ENCODE peak calls at places on chromosomes 7 and 10, in four cellular contexts. O is GM12878, I is K562, J is HepG2. R is an unnamed sample.

GRCh38 chr10:12531305-12531738 is 182.0 kb downstream of the CAMK1D start:
- DNase-seq in O (no peak), I (no peak), J (no peak), R (no peak)

GRCh38 chr10:119542357-119542989 is at the start of gene RGS10:
- DNase-seq in O (no peak), I (peak), J (no peak), R (peak)

GRCh38 chr10:98172073-98172472 is 37.6 kb downstream of the R3HCC1L start:
- DNase-seq in O (no peak), I (no peak), J (no peak), R (no peak)

GRCh38 chr10:128092454-128092853 is 33.8 kb downstream of the MKI67 start:
- DNase-seq in O (no peak), I (no peak), J (no peak), R (no peak)

GRCh38 chr10:75926763-75927162 is 495.3 kb downstream of the LRMDA start:
- DNase-seq in O (no peak), I (peak), J (no peak), R (no peak)

GRCh38 chr7:28069788-28070187 is 110.8 kb downstream of the JAZF1 start:
- DNase-seq in O (no peak), I (no peak), J (no peak), R (no peak)

GRCh38 chr10:124654686-124655085 is 89.5 kb downstream of the FAM53B start:
- DNase-seq in O (no peak), I (no peak), J (no peak), R (no peak)

GRCh38 chr7:324011-324410 is 34.0 kb downstream of the FOXL3 start:
- DNase-seq in O (no peak), I (no peak), J (no peak), R (no peak)

GRCh38 chr7:55366461-55367138 is 1.5 kb downstream of the LANCL2 start:
- DNase-seq in O (peak), I (no peak), J (peak), R (no peak)

GRCh38 chr7:90244909-90245841 is at the start of gene CFAP69:
- DNase-seq in O (peak), I (peak), J (peak), R (peak)

GRCh38 chr7:1706721-1707613 is 36.9 kb downstream of the ELFN1 start:
- DNase-seq in O (no peak), I (no peak), J (no peak), R (peak)

GRCh38 chr7:28270536-28270935 is 89.9 kb upstream of the JAZF1 start:
- DNase-seq in O (no peak), I (no peak), J (no peak), R (no peak)

GRCh38 chr7:45872116-45873034 is 507 bp downstream of the CCDC201 start:
- DNase-seq in O (no peak), I (peak), J (peak), R (no peak)

GRCh38 chr10:131692176-131692575 is 208.6 kb upstream of the PPP2R2D start:
- DNase-seq in O (no peak), I (no peak), J (no peak), R (no peak)

GRCh38 chr10:24360286-24361127 is 151.6 kb downstream of the KIAA1217 start:
- DNase-seq in O (no peak), I (peak), J (peak), R (peak)

GRCh38 chr10:110865804-110866482 is 5.8 kb upstream of the PDCD4 start:
- DNase-seq in O (no peak), I (no peak), J (no peak), R (no peak)

GRCh38 chr7:234712-235553 is 42.6 kb downstream of the FAM20C start:
- DNase-seq in O (no peak), I (no peak), J (peak), R (no peak)

GRCh38 chr10:126062132-126063032 is 166.0 kb downstream of the FANK1 start:
- DNase-seq in O (no peak), I (no peak), J (no peak), R (no peak)

GRCh38 chr7:7970620-7971307 is 2.2 kb downstream of the GLCCI1 start:
- DNase-seq in O (no peak), I (no peak), J (no peak), R (no peak)

GRCh38 chr10:112261281-112261822 is 21.8 kb upstream of the TECTB start:
- DNase-seq in O (no peak), I (no peak), J (peak), R (no peak)

GRCh38 chr7:144982133-144982532 is 146.3 kb upstream of the TPK1 start:
- DNase-seq in O (no peak), I (no peak), J (no peak), R (no peak)

GRCh38 chr10:103778358-103779139 is 76.8 kb downstream of the SH3PXD2A start:
- DNase-seq in O (no peak), I (no peak), J (no peak), R (no peak)

GRCh38 chr10:122112625-122113160 is 123.7 kb downstream of the TACC2 start:
- DNase-seq in O (no peak), I (peak), J (peak), R (no peak)

GRCh38 chr10:71963351-71963755 is 842 bp upstream of the CHST3 start:
- DNase-seq in O (no peak), I (no peak), J (no peak), R (no peak)

GRCh38 chr10:57262908-57263307 is 901.8 kb upstream of the ZWINT start:
- DNase-seq in O (no peak), I (no peak), J (no peak), R (no peak)

GRCh38 chr10:85177767-85178166 is 849.4 kb downstream of the CCSER2 start:
- DNase-seq in O (no peak), I (no peak), J (no peak), R (no peak)

GRCh38 chr10:248307-248706 is 113.1 kb downstream of the ZMYND11 start:
- DNase-seq in O (no peak), I (no peak), J (no peak), R (no peak)

GRCh38 chr7:93883078-93883916 is 7.3 kb downstream of the TFPI2 start:
- DNase-seq in O (no peak), I (no peak), J (no peak), R (no peak)

GRCh38 chr10:43136995-43137700 is 1.1 kb upstream of the CSGALNACT2 start:
- DNase-seq in O (no peak), I (no peak), J (no peak), R (no peak)
- TF ChIP-seq TAF1 in O (no peak), I (no peak), J (no peak), R (no peak)

GRCh38 chr7:25859412-25859704 is 292.6 kb upstream of the NFE2L3 start:
- DNase-seq in O (no peak), I (no peak), J (no peak), R (no peak)

GRCh38 chr7:25858200-25858561 is 293.8 kb upstream of the NFE2L3 start:
- DNase-seq in O (no peak), I (no peak), J (no peak), R (no peak)

GRCh38 chr7:25858562-25859411 is 293.2 kb upstream of the NFE2L3 start:
- DNase-seq in O (no peak), I (no peak), J (no peak), R (no peak)

GRCh38 chr7:25856056-25856780 is 295.8 kb upstream of the NFE2L3 start:
- DNase-seq in O (no peak), I (no peak), J (no peak), R (no peak)

GRCh38 chr7:25857376-25858067 is 294.5 kb upstream of the NFE2L3 start:
- DNase-seq in O (no peak), I (peak), J (no peak), R (no peak)
- TF ChIP-seq TAF1 in O (no peak), I (no peak), J (no peak), R (no peak)

GRCh38 chr7:80387634-80388033 is 124.2 kb downstream of the GNAT3 start:
- DNase-seq in O (no peak), I (no peak), J (no peak), R (no peak)

GRCh38 chr7:80393786-80394185 is 118.1 kb downstream of the GNAT3 start:
- DNase-seq in O (no peak), I (no peak), J (peak), R (no peak)

GRCh38 chr7:80386686-80387085 is 125.2 kb downstream of the GNAT3 start:
- DNase-seq in O (no peak), I (no peak), J (no peak), R (no peak)

DNA sequence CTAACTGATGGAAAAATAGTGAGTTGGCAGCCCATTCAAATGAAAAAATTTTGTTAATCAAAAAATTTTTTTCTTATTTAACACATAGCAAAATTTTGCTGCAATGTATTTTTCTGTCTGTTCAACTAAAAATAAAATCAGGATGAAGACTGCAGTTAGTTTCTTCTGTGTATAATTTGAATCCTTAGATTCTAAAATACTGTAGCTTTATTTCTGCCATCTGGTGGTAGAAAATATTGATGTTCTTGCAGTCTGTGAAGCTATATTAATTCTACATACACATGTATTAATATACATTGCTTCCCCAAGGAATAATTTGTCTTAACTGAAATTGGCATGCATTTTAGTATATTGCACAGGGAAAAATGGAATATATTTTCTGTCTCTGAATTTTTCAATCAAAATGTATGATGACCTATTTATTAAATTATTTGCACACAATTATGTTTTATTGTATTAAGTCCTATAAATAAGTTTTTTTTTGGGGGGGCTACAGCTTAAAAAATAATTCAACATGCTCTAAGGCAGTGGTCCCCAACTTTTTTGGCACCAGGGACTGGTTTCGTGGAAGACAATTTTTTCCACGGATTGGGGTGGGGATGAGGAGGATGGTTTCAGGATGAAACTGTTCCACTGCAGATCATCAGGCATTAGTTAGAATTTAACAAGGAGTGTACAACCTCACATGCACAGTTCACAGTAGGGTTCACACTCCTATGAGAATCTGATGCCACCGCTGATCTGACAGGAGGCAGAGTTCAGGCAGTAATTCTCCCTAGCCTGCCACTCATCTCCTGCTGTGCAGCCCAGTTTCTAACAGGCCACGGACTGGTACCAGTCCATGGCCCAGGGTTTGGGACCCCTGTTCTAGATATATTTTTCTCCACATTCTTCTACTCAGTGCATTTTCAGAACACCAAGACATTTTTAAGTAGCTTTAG is 119.4 kb downstream of the GNAT3 start:
- DNase-seq in O (no peak), I (no peak), J (peak), R (no peak)
- TF ChIP-seq TAF1 in O (no peak), I (no peak), J (no peak), R (no peak)

GRCh38 chr7:41916450-41916927 is 213.6 kb upstream of the INHBA start:
- DNase-seq in O (no peak), I (no peak), J (no peak), R (no peak)
- TF ChIP-seq TAF1 in O (no peak), I (no peak), J (no peak), R (no peak)

DNA sequence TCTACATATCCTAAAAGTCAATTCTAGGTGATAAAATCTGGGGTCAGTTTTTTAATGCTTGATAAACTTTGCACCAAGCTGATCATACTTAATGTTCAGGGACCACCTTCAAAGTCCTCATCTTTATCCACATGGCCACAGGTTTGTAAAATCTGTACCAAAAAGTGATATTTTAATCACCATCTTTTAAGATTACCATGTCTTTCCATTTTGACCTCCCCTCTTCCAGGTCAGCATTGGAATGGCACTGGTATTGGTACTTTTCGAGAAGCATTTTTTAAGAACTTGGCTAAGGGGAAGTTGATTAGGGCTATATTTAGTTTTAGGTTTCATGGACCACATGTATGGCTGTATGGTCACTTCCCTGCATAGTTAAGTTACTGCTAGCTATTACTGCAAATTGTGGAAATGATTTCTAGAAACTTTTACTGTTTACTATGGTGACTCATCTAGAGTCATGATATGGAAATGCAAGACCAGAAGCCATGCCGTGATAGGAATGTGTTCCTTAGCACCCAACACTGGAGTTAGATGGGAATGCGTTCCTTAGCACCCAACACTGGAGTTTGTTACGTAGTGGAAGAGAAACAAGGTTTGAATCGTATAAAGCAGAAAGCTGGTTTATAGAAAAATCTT is 50.8 kb upstream of the ABLIM1 start:
- DNase-seq in O (no peak), I (no peak), J (peak), R (no peak)
- TF ChIP-seq TAF1 in O (no peak), I (no peak), J (no peak), R (no peak)

GRCh38 chr10:83542774-83543291 is 596.5 kb upstream of the GHITM start:
- DNase-seq in O (peak), I (no peak), J (no peak), R (no peak)
- TF ChIP-seq TAF1 in O (no peak), I (no peak), J (no peak), R (no peak)

GRCh38 chr10:86857097-86857825 is 100.2 kb downstream of the MMRN2 start:
- DNase-seq in O (no peak), I (no peak), J (no peak), R (no peak)
- TF ChIP-seq TAF1 in O (no peak), I (no peak), J (no peak), R (no peak)

R was measured in GM12891.